ENCODE peak calls at places on chromosomes 3 and 15, in five cellular contexts. One of them, this sample, is unnamed. For H3K4me1, H3K36me3 and H3K9me3, the result is how much of the 10 kb centered on the place peaks cover.

GRCh38 chr15:28930011-28930410 is 44.2 kb downstream of the APBA2 start:
- DNase-seq in PC-3: no peak
- DNase-seq in SJSA1: no peak
- DNase-seq in CD8-positive, alpha-beta T cell: no peak
- DNase-seq in HCT116: no peak
- DNase-seq in this sample: no peak

GRCh38 chr3:33004961-33005360 is 53.5 kb downstream of the CCR4 start:
- DNase-seq in SJSA1: no peak
- DNase-seq in PC-3: no peak
- DNase-seq in HCT116: no peak
- DNase-seq in CD8-positive, alpha-beta T cell: no peak
- DNase-seq in this sample: no peak

GRCh38 chr15:85620321-85621044 is 174.2 kb downstream of the KLHL25 start:
- DNase-seq in PC-3: no peak
- DNase-seq in SJSA1: peak
- DNase-seq in CD8-positive, alpha-beta T cell: no peak
- DNase-seq in HCT116: no peak
- DNase-seq in this sample: peak

GRCh38 chr15:56587686-56588085 is 122.7 kb upstream of the MNS1 start:
- DNase-seq in HCT116: no peak
- DNase-seq in SJSA1: peak
- DNase-seq in CD8-positive, alpha-beta T cell: no peak
- DNase-seq in PC-3: peak
- DNase-seq in this sample: no peak

GRCh38 chr3:178455966-178456365 is 80.3 kb upstream of the KCNMB2 start:
- DNase-seq in HCT116: no peak
- DNase-seq in PC-3: no peak
- DNase-seq in SJSA1: no peak
- DNase-seq in CD8-positive, alpha-beta T cell: no peak
- DNase-seq in this sample: no peak

GRCh38 chr15:65059369-65059750 is 8.4 kb downstream of the RASL12 start:
- DNase-seq in CD8-positive, alpha-beta T cell: no peak
- DNase-seq in SJSA1: no peak
- DNase-seq in HCT116: no peak
- DNase-seq in PC-3: no peak
- DNase-seq in this sample: no peak

GRCh38 chr3:135056084-135056730 is 261.1 kb downstream of the EPHB1 start:
- DNase-seq in CD8-positive, alpha-beta T cell: no peak
- DNase-seq in SJSA1: no peak
- DNase-seq in HCT116: no peak
- DNase-seq in PC-3: peak
- DNase-seq in this sample: no peak

GRCh38 chr3:72996121-72996472 is 514 bp upstream of the PPP4R2 start:
- DNase-seq in CD8-positive, alpha-beta T cell: no peak
- DNase-seq in SJSA1: no peak
- DNase-seq in HCT116: no peak
- DNase-seq in PC-3: no peak
- DNase-seq in this sample: no peak

GRCh38 chr3:58157649-58158048 is 53.1 kb downstream of the DNASE1L3 start:
- DNase-seq in HCT116: no peak
- DNase-seq in PC-3: no peak
- DNase-seq in SJSA1: no peak
- DNase-seq in CD8-positive, alpha-beta T cell: no peak
- DNase-seq in this sample: no peak

GRCh38 chr15:65083262-65083701 is 6.7 kb downstream of the KBTBD13 start:
- DNase-seq in CD8-positive, alpha-beta T cell: no peak
- DNase-seq in PC-3: no peak
- DNase-seq in SJSA1: peak
- DNase-seq in HCT116: no peak
- DNase-seq in this sample: no peak

GRCh38 chr3:178137831-178138230 is 398.4 kb upstream of the KCNMB2 start:
- DNase-seq in SJSA1: no peak
- DNase-seq in CD8-positive, alpha-beta T cell: no peak
- DNase-seq in PC-3: no peak
- DNase-seq in HCT116: no peak
- DNase-seq in this sample: no peak

DNA sequence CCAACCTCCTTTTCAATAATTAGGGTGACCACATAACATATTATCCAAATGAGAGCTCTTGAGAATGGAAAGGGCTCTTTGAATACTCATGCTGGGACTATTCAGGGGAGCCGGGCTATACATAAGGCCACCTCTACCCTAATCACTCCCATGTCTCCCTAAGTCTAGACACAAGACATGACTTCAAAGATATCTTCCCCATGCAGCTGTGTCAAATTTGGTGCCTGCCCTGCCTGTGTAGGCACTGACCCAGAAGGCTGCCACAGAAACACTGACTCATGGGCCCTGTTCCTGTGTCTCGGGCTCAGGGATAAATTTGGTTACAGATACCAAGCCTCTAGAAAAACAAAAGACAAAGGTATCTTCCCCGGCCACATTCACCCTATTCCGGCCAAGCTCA is 70.3 kb downstream of the MYLK start:
- DNase-seq in PC-3: peak
- DNase-seq in SJSA1: peak
- DNase-seq in CD8-positive, alpha-beta T cell: no peak
- DNase-seq in HCT116: no peak
- DNase-seq in this sample: no peak
- H3K4me1 ChIP-seq in PC-3: under half
- H3K4me1 ChIP-seq in SJSA1: half or more
- H3K4me1 ChIP-seq in CD8-positive, alpha-beta T cell: under half
- H3K4me1 ChIP-seq in HCT116: under half
- H3K4me1 ChIP-seq in this sample: under half

GRCh38 chr3:68997887-68998286 is 15.6 kb downstream of the EOGT start:
- DNase-seq in CD8-positive, alpha-beta T cell: no peak
- DNase-seq in HCT116: no peak
- DNase-seq in PC-3: no peak
- DNase-seq in SJSA1: no peak
- DNase-seq in this sample: no peak

GRCh38 chr3:68999605-69000004 is 13.9 kb downstream of the EOGT start:
- DNase-seq in PC-3: no peak
- DNase-seq in SJSA1: no peak
- DNase-seq in HCT116: no peak
- DNase-seq in CD8-positive, alpha-beta T cell: no peak
- DNase-seq in this sample: no peak

DNA sequence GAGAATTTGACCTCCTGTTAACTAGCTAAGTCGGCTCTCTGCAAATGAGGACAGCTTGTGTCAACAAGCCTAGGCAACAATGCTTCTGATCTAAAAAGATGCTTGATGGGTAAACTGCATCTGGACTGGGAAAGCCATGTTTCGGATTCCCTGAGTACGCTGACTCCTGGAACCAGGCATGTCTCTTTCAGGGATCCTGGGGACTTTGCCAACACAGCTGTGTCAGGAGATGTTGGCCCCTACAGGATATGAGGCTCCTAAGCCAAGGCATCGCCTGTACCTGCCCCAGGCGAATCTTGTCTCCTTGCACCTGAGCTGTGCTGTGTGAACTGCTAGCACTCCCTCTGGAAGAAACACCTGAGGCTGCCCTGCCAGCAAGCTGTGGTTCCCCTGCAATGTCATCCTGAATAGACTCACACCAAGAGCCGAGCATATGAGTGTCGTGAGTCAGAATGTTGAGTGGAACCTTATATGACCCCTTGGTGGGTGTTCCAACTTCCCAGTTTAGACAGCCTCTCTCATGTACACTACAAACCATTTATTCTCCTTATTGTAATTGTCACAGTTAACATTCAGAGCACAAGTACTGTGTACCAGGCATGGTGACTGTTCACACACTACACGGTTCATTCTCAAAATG is 17.0 kb downstream of the EOGT start:
- DNase-seq in CD8-positive, alpha-beta T cell: no peak
- DNase-seq in SJSA1: no peak
- DNase-seq in PC-3: no peak
- DNase-seq in HCT116: no peak
- DNase-seq in this sample: no peak
- H3K36me3 ChIP-seq in CD8-positive, alpha-beta T cell: under half
- H3K36me3 ChIP-seq in SJSA1: half or more
- H3K36me3 ChIP-seq in PC-3: under half
- H3K36me3 ChIP-seq in HCT116: under half
- H3K36me3 ChIP-seq in this sample: under half

DNA sequence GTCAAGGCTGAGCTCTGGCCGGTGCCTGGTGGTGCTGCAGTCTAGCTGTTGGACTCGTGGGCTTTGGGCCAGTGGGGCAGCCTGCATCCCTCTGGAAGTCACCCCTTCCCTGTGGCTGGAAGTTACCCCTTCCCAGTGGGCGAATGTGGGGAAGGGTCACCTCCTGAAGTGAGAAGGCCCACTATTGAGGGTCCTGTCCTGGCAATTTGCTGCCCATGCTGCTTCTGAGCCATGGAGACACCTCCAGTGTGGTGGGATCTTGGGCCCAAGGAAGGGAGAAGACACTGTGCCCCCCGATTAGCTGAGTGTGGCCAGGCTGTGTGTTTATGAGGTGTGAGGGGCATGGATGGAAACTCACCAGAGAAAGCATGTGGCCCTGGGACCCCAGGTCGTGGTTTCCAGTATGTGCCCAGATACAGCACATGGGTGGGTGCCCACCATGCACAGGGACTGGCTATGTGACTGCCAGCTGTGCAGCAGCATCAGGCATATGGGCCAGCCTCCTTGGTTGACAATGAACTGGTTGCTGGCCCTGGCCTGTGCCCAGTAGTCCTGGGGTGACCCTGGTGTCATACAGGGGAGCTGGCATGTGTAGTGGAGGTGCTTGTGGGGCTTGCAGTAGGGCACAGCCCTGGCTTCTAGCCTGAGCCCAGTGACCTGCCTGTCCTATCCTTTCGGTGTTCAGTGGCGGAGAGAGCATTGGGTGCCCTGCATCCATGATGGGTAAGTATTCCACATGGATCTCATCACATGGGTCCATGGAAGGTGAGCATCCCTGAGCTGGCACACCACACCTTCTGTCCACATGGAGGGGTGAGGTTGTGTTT is 221.2 kb downstream of the SNRPN start:
- DNase-seq in HCT116: no peak
- DNase-seq in CD8-positive, alpha-beta T cell: no peak
- DNase-seq in SJSA1: no peak
- DNase-seq in PC-3: no peak
- DNase-seq in this sample: no peak
- H3K9me3 ChIP-seq in HCT116: under half
- H3K9me3 ChIP-seq in CD8-positive, alpha-beta T cell: under half
- H3K9me3 ChIP-seq in SJSA1: under half
- H3K9me3 ChIP-seq in PC-3: under half
- H3K9me3 ChIP-seq in this sample: under half

GRCh38 chr3:5126586-5126985 is 4.5 kb downstream of the ARL8B start:
- DNase-seq in CD8-positive, alpha-beta T cell: no peak
- DNase-seq in SJSA1: no peak
- DNase-seq in PC-3: no peak
- DNase-seq in HCT116: no peak
- DNase-seq in this sample: no peak

GRCh38 chr3:5120446-5120845 is 1.6 kb upstream of the ARL8B start:
- DNase-seq in PC-3: no peak
- DNase-seq in HCT116: no peak
- DNase-seq in SJSA1: no peak
- DNase-seq in CD8-positive, alpha-beta T cell: no peak
- DNase-seq in this sample: no peak

GRCh38 chr3:5122741-5123706 is 932 bp downstream of the ARL8B start:
- DNase-seq in PC-3: peak
- DNase-seq in HCT116: no peak
- DNase-seq in CD8-positive, alpha-beta T cell: no peak
- DNase-seq in SJSA1: peak
- DNase-seq in this sample: peak

GRCh38 chr3:5122030-5122740 is at the start of gene ARL8B:
- DNase-seq in SJSA1: peak
- DNase-seq in CD8-positive, alpha-beta T cell: peak
- DNase-seq in PC-3: peak
- DNase-seq in HCT116: peak
- DNase-seq in this sample: peak

GRCh38 chr3:5123937-5124336 is 1.8 kb downstream of the ARL8B start:
- DNase-seq in CD8-positive, alpha-beta T cell: no peak
- DNase-seq in SJSA1: no peak
- DNase-seq in PC-3: no peak
- DNase-seq in HCT116: no peak
- DNase-seq in this sample: no peak
- H3K4me1 ChIP-seq in CD8-positive, alpha-beta T cell: under half
- H3K4me1 ChIP-seq in SJSA1: under half
- H3K4me1 ChIP-seq in PC-3: under half
- H3K4me1 ChIP-seq in HCT116: under half
- H3K4me1 ChIP-seq in this sample: under half

GRCh38 chr15:92663250-92663951 is 7.8 kb upstream of the FAM174B start:
- DNase-seq in CD8-positive, alpha-beta T cell: no peak
- DNase-seq in SJSA1: no peak
- DNase-seq in HCT116: no peak
- DNase-seq in PC-3: no peak
- DNase-seq in this sample: no peak

GRCh38 chr15:92661961-92662360 is 6.4 kb upstream of the FAM174B start:
- DNase-seq in CD8-positive, alpha-beta T cell: no peak
- DNase-seq in SJSA1: no peak
- DNase-seq in HCT116: no peak
- DNase-seq in PC-3: no peak
- DNase-seq in this sample: no peak

GRCh38 chr15:92664178-92664900 is 8.8 kb upstream of the FAM174B start:
- DNase-seq in CD8-positive, alpha-beta T cell: no peak
- DNase-seq in PC-3: no peak
- DNase-seq in HCT116: no peak
- DNase-seq in SJSA1: no peak
- DNase-seq in this sample: no peak

GRCh38 chr15:92662797-92663196 is 7.2 kb upstream of the FAM174B start:
- DNase-seq in PC-3: peak
- DNase-seq in CD8-positive, alpha-beta T cell: no peak
- DNase-seq in HCT116: no peak
- DNase-seq in SJSA1: no peak
- DNase-seq in this sample: no peak

GRCh38 chr15:92661069-92661468 is 5.5 kb upstream of the FAM174B start:
- DNase-seq in HCT116: no peak
- DNase-seq in CD8-positive, alpha-beta T cell: no peak
- DNase-seq in SJSA1: no peak
- DNase-seq in PC-3: no peak
- DNase-seq in this sample: no peak
- H3K36me3 ChIP-seq in HCT116: under half
- H3K36me3 ChIP-seq in CD8-positive, alpha-beta T cell: under half
- H3K36me3 ChIP-seq in SJSA1: under half
- H3K36me3 ChIP-seq in PC-3: under half
- H3K36me3 ChIP-seq in this sample: under half

DNA sequence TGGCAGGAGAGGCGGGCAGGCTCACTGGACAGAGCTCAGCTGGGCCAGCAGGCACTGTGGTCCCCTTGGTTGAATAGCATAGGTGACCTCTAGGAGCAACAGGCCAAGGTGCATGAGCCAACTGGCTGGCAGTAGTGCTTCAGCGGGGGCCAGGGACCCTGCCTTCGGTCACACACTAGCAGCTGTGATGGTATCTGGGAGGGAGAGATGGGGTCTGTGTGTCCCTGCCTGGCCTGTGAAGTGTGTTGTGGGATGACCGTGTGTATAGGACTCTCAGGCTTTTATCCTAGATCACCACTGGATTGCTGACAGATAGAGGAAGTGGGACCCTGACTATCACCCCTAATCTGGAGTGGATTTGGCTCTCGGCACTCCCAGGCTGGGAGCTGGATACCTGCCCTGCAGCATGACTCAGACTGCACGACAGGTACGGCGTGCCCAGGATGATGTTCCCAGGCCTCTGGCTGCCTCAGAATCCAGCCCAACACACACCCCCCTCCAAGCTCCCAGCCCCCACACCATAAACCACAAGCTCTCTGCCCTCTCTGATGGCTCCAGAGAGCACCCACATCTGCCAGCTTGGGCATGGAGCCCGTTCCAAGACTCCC is 7.8 kb downstream of the RPS17 start:
- DNase-seq in SJSA1: no peak
- DNase-seq in HCT116: no peak
- DNase-seq in CD8-positive, alpha-beta T cell: no peak
- DNase-seq in PC-3: peak
- DNase-seq in this sample: no peak
- H3K9me3 ChIP-seq in SJSA1: under half
- H3K9me3 ChIP-seq in HCT116: under half
- H3K9me3 ChIP-seq in CD8-positive, alpha-beta T cell: under half
- H3K9me3 ChIP-seq in PC-3: under half
- H3K9me3 ChIP-seq in this sample: under half

This sample was measured in CD8-positive, alpha-beta memory T cell.